ENCODE peak calls at places on chromosomes 6 and 20, in six cellular contexts. O is epithelial cell of esophagus, E is AG10803, W is pancreas, K is A673, J is BE2C. Y is an unnamed sample.

GRCh38 chr6:44104661-44105060 is 22.6 kb downstream of the MRPL14 start:
- DNase-seq in W (no peak), O (no peak), J (no peak), E (no peak), K (no peak), Y (peak; percentile 30)

GRCh38 chr6:44036196-44036595 is 91.1 kb downstream of the MRPL14 start:
- DNase-seq in E (peak; percentile 36), O (peak; percentile 51), W (no peak), K (no peak), J (no peak), Y (no peak)

GRCh38 chr6:120129228-120129627 is 779.7 kb upstream of the MAN1A1 start:
- DNase-seq in O (no peak), E (no peak), W (no peak), J (no peak), K (no peak), Y (no peak)

GRCh38 chr6:147787407-147787806 is 278.9 kb downstream of the SAMD5 start:
- DNase-seq in E (no peak), J (no peak), O (no peak), W (no peak), K (peak; percentile 56), Y (no peak)

GRCh38 chr6:43488667-43489276 is 11.4 kb downstream of the TJAP1 start:
- DNase-seq in E (peak; percentile 51), J (no peak), W (no peak), K (no peak), O (no peak), Y (no peak)

GRCh38 chr6:158654960-158655485 is 5.2 kb downstream of the SYTL3 start:
- DNase-seq in K (peak; percentile 68), W (no peak), E (peak; percentile 95), O (no peak), J (no peak), Y (no peak)

GRCh38 chr20:18019068-18019467 is 38.6 kb downstream of the OVOL2 start:
- DNase-seq in J (no peak), W (no peak), E (peak; percentile 9), O (peak; percentile 46), K (peak; percentile 31), Y (no peak)

GRCh38 chr20:2814587-2815051 is at the start of gene C20orf141:
- DNase-seq in W (no peak), K (peak; percentile 96), O (peak; percentile 94), E (peak; percentile 99), J (peak; percentile 83), Y (no peak)

GRCh38 chr20:49207071-49207470 is 12.1 kb upstream of the DDX27 start:
- DNase-seq in W (no peak), K (peak; percentile 32), O (no peak), J (peak; percentile 43), E (no peak), Y (no peak)

GRCh38 chr6:30159988-30160387 is 1.0 kb downstream of the TRIM10 start:
- DNase-seq in O (no peak), K (no peak), E (no peak), J (no peak), W (no peak), Y (no peak)

GRCh38 chr20:52974155-52974554 is 2.0 kb downstream of the TSHZ2 start:
- DNase-seq in J (peak; percentile 60), O (no peak), W (no peak), K (no peak), E (no peak), Y (no peak)
- H3K4me3 ChIP-seq in J (peak overlapping the region; percentile 98), O (peak overlapping the region; percentile 73), W (peak overlapping the region; percentile 45), K (peak overlapping the region; percentile 63), E (peak overlapping the region; percentile 75), Y (peak overlapping the region; percentile 11)

DNA sequence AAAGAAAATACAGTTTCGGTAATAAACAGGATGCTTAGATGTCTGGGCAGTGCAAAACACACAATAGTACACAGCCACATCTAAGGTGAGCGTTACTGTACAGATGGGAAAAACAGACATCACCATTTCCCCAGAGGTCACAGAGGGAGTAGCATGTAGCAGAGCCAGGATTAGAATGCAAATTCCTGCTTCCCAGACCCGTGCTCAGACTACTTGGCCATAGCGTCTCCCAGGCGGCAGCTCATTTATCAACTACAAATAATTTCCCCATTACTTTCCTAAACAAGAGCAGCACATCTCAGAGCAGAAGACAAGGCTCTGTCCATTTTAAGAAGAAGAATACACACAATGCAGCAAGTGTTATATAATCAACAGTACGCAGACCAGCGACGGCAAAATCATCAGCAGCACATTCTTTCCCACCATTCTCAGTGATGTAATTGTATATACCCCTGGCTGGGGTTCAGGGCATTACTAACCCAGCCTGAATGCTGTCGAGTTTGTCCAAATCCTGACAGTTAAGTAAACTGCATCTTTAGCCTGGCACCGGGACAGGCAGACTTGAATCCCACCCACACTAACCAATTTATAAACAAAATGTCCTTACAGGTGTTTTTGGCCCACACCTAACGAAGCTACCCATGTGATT is 61.9 kb downstream of the CNKSR3 start:
- DNase-seq in W (peak; percentile 29), O (peak; percentile 18), J (peak; percentile 67), E (peak; percentile 82), K (peak; percentile 38), Y (no peak)
- TF ChIP-seq CTCF in W (peak; percentile 19), O (peak; percentile 11), J (peak; percentile 39), E (peak; percentile 52), K (no peak), Y (no peak)

GRCh38 chr20:45835230-45836224 is 1.9 kb downstream of the SNX21 start:
- DNase-seq in O (peak; percentile 40), J (no peak), W (no peak), K (no peak), E (peak; percentile 90), Y (no peak)
- H3K4me3 ChIP-seq in O (no peak overlapping the region), J (no peak overlapping the region), W (peak overlapping the region; percentile 84), K (no peak overlapping the region), E (peak overlapping the region; percentile 89), Y (peak overlapping the region; percentile 79)

GRCh38 chr6:5112065-5112799 is 27.1 kb downstream of the PPP1R3G start:
- DNase-seq in O (peak; percentile 96), J (no peak), K (peak; percentile 31), E (peak; percentile 67), W (no peak), Y (no peak)

GRCh38 chr6:5113096-5113495 is 28.0 kb downstream of the PPP1R3G start:
- DNase-seq in E (no peak), W (no peak), K (no peak), O (no peak), J (no peak), Y (no peak)

GRCh38 chr6:5116243-5116991 is 31.3 kb downstream of the PPP1R3G start:
- DNase-seq in K (peak; percentile 84), W (no peak), O (peak; percentile 70), E (no peak), J (no peak), Y (no peak)

GRCh38 chr6:5111626-5112025 is 26.5 kb downstream of the PPP1R3G start:
- DNase-seq in E (no peak), W (no peak), J (no peak), O (no peak), K (no peak), Y (no peak)

DNA sequence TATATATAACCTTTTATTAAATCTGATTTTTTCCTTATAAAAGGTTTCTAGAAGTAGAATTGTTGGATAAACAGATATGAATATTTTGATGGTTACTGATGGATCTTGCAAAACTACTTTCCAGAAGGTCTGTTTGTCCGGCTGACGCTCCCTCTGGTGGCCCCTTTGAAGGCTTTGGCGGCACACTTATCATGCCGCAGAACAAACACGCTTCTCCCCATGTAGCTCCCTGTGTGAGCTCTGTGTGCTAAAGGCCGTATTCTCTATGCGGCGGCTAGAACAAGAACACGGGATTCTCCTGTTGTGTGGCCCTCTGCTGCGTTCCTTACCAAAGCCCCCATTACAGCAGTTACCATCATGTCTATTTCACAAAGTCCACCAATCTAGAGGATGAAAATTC is 30.0 kb downstream of the PPP1R3G start:
- DNase-seq in W (no peak), K (peak; percentile 29), J (no peak), O (no peak), E (peak; percentile 50), Y (no peak)
- TF ChIP-seq CTCF in W (no peak), K (peak; percentile 49), J (no peak), O (peak; percentile 37), E (peak; percentile 55), Y (no peak)

DNA sequence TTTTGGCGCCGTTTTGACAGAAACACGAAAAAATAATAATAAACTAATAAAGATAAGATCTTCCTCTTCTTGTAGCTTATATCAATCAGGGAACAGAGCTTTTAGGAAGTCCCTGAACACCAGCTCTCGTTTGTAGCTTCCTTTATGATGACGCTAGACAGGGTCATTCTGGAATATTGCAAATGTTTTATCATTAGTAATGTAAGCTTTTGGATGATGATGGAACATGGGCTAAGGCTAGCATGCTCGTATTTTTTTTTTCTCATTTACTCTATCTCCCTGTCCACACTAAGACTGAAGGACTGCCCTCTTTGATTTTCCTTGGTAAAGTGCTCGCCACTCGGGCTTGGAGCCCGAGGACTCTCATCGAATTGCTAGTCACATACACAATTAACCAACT is 22.1 kb upstream of the POM121L2 start:
- DNase-seq in K (peak; percentile 3), O (no peak), W (no peak), J (no peak), E (no peak), Y (no peak)
- H3K4me3 ChIP-seq in K (peak overlapping the region; percentile 58), O (no peak overlapping the region), W (no peak overlapping the region), J (peak overlapping the region; percentile 68), E (no peak overlapping the region), Y (no peak overlapping the region)

Y was measured in dorsolateral prefrontal cortex.